ENCODE peak calls at places on chromosomes 5 and 9, in nine cellular contexts. Z, D, N, X, T, B, F, S and I are unnamed samples.

GRCh38 chr5:79561525-79561893 is 47.6 kb upstream of the HOMER1 start:
- DNase-seq in Z (no peak), D (no peak), N (no peak), X (no peak), T (no peak), B (no peak), F (no peak), S (no peak), I (no peak)

GRCh38 chr9:81477669-81478068 is 211.7 kb downstream of the TLE1 start:
- DNase-seq in Z (no peak), D (no peak), N (no peak), X (no peak), T (no peak), B (no peak), F (no peak), S (no peak), I (no peak)

GRCh38 chr5:110478899-110479298 is 247.6 kb downstream of the TMEM232 start:
- DNase-seq in Z (no peak), D (no peak), N (no peak), X (no peak), T (no peak), B (no peak), F (no peak), S (no peak), I (no peak)

GRCh38 chr9:75389096-75389495 is 300.8 kb downstream of the OSTF1 start:
- DNase-seq in Z (no peak), D (no peak), N (no peak), X (no peak), T (no peak), B (no peak), F (no peak), S (no peak), I (no peak)

GRCh38 chr9:4955836-4956235 is 29.2 kb upstream of the JAK2 start:
- DNase-seq in Z (no peak), D (no peak), N (no peak), X (no peak), T (no peak), B (no peak), F (no peak), S (no peak), I (no peak)

GRCh38 chr5:168097852-168098251 is 193.6 kb upstream of the WWC1 start:
- DNase-seq in Z (no peak), D (no peak), N (no peak), X (no peak), T (no peak), B (no peak), F (no peak), S (no peak), I (no peak)

GRCh38 chr5:30458681-30459080 is 734.8 kb upstream of the CDH6 start:
- DNase-seq in Z (no peak), D (no peak), N (no peak), X (no peak), T (no peak), B (no peak), F (no peak), S (no peak), I (no peak)

GRCh38 chr5:102223542-102224444 is 72.3 kb downstream of the SLCO4C1 start:
- DNase-seq in Z (peak; percentile 68), D (no peak), N (no peak), X (no peak), T (no peak), B (no peak), F (no peak), S (no peak), I (no peak)

GRCh38 chr9:136623849-136624183 is 38.9 kb upstream of the EGFL7 start:
- DNase-seq in Z (no peak), D (peak; percentile 17), N (no peak), X (no peak), T (no peak), B (no peak), F (no peak), S (no peak), I (no peak)

GRCh38 chr9:2021731-2022130 is 6.6 kb downstream of the SMARCA2 start:
- DNase-seq in Z (no peak), D (no peak), N (no peak), X (no peak), T (no peak), B (no peak), F (no peak), S (no peak), I (no peak)

GRCh38 chr5:153508700-153509099 is 18.2 kb downstream of the GRIA1 start:
- DNase-seq in Z (no peak), D (no peak), N (no peak), X (no peak), T (no peak), B (no peak), F (no peak), S (no peak), I (no peak)

GRCh38 chr5:135308752-135309151 is 90.3 kb downstream of the MACROH2A1 start:
- DNase-seq in Z (peak; percentile 78), D (no peak), N (no peak), X (no peak), T (no peak), B (no peak), F (no peak), S (no peak), I (peak; percentile 9)

GRCh38 chr5:150036513-150036912 is 36.0 kb downstream of the HMGXB3 start:
- DNase-seq in Z (no peak), D (no peak), N (no peak), X (no peak), T (no peak), B (peak; percentile 55), F (peak; percentile 95), S (no peak), I (no peak)

GRCh38 chr5:32173394-32174010 is 617 bp downstream of the GOLPH3 start:
- DNase-seq in Z (peak; percentile 33), D (peak; percentile 60), N (peak; percentile 88), X (peak; percentile 77), T (peak; percentile 70), B (peak; percentile 68), F (peak; percentile 72), S (peak; percentile 93), I (peak; percentile 79)

GRCh38 chr5:102858808-102859207 is 103.7 kb downstream of the PAM start:
- DNase-seq in Z (no peak), D (no peak), N (no peak), X (no peak), T (no peak), B (no peak), F (no peak), S (no peak), I (no peak)

GRCh38 chr9:33649463-33649862 is 125.4 kb downstream of the ANKRD18B start:
- DNase-seq in Z (no peak), D (no peak), N (no peak), X (no peak), T (no peak), B (no peak), F (no peak), S (no peak), I (no peak)

GRCh38 chr9:120877276-120878034 is 467 bp upstream of the PHF19 start:
- DNase-seq in Z (peak; percentile 54), D (peak; percentile 70), N (peak; percentile 84), X (peak; percentile 57), T (peak; percentile 70), B (peak; percentile 66), F (peak; percentile 57), S (peak; percentile 93), I (peak; percentile 70)
- TF ChIP-seq POLR2A in Z (peak; percentile 70), D (no peak), N (no peak), X (no peak), T (no peak), B (no peak), F (no peak), S (no peak), I (no peak)

GRCh38 chr9:124662561-124662960 is 108.5 kb downstream of the NR6A1 start:
- DNase-seq in Z (no peak), D (no peak), N (no peak), X (no peak), T (no peak), B (no peak), F (no peak), S (no peak), I (no peak)

GRCh38 chr9:124663046-124663961 is 107.8 kb downstream of the NR6A1 start:
- DNase-seq in Z (no peak), D (no peak), N (no peak), X (no peak), T (no peak), B (no peak), F (no peak), S (no peak), I (no peak)

GRCh38 chr9:124659099-124659659 is 111.9 kb downstream of the NR6A1 start:
- DNase-seq in Z (peak; percentile 93), D (peak; percentile 88), N (peak; percentile 83), X (peak; percentile 53), T (peak; percentile 81), B (peak; percentile 48), F (peak; percentile 84), S (peak; percentile 83), I (peak; percentile 70)

GRCh38 chr9:124660341-124660801 is 110.7 kb downstream of the NR6A1 start:
- DNase-seq in Z (peak; percentile 36), D (no peak), N (no peak), X (no peak), T (peak; percentile 11), B (no peak), F (peak; percentile 16), S (no peak), I (no peak)

GRCh38 chr9:124661184-124661755 is 109.8 kb downstream of the NR6A1 start:
- DNase-seq in Z (no peak), D (no peak), N (no peak), X (no peak), T (no peak), B (no peak), F (no peak), S (no peak), I (no peak)
- H3K27me3 ChIP-seq in Z (no peaks in the 10 kb centered on the region), D (no peaks in the 10 kb centered on the region), N (no peaks in the 10 kb centered on the region), X (no peaks in the 10 kb centered on the region), T (no peaks in the 10 kb centered on the region), B (no peaks in the 10 kb centered on the region), F (no peaks in the 10 kb centered on the region), S (no peaks in the 10 kb centered on the region), I (no peaks in the 10 kb centered on the region)

GRCh38 chr5:98773464-98774191 is at the start of gene RGMB:
- DNase-seq in Z (peak; percentile 95), D (peak; percentile 99), N (peak; percentile 99), X (peak; percentile 97), T (peak; percentile 99), B (peak; percentile 98), F (peak; percentile 100), S (peak; percentile 96), I (peak; percentile 99)
- TF ChIP-seq POLR2A in Z (peak; percentile 87), D (peak; percentile 94), N (peak; percentile 73), X (no peak), T (peak; percentile 68), B (peak; percentile 87), F (peak; percentile 48), S (no peak), I (peak; percentile 88)

GRCh38 chr5:73442960-73443627 is 5.5 kb downstream of the FOXD1 start:
- DNase-seq in Z (no peak), D (no peak), N (no peak), X (no peak), T (no peak), B (no peak), F (no peak), S (no peak), I (no peak)
- H3K27me3 ChIP-seq in Z (peaks cover 76% of the 10 kb centered on the region), D (peaks cover 38% of the 10 kb centered on the region), N (peaks cover 69% of the 10 kb centered on the region), X (peaks cover 98% of the 10 kb centered on the region), T (peaks cover 86% of the 10 kb centered on the region), B (peaks cover 34% of the 10 kb centered on the region), F (peaks cover 85% of the 10 kb centered on the region), S (peaks cover 95% of the 10 kb centered on the region), I (peaks cover 6% of the 10 kb centered on the region)